ENCODE peak calls at places on chromosomes 13 and 19, in nine cellular contexts. W is ascending aorta, P is A549, S is progenitor cell of endocrine pancreas, G is WTC11, U is left ventricle myocardium inferior, C is transverse colon, X is heart left ventricle, F is breast epithelium. E is an unnamed sample.
A peak's percentile ranks its signal among the peaks of the same experiment; 100 is the strongest.

GRCh38 chr13:90760639-90761038 is 586.8 kb upstream of the MIR17HG start:
- DNase-seq in G (no peak), W (no peak), U (no peak), F (no peak), X (no peak), C (no peak), S (no peak), P (no peak), E (no peak)

GRCh38 chr19:18020212-18021067 is 12.5 kb downstream of the ARRDC2 start:
- DNase-seq in F (peak; percentile 87), U (peak; percentile 96), W (peak; percentile 96), P (no peak), X (peak; percentile 96), C (peak; percentile 75), S (no peak), G (no peak), E (no peak)

GRCh38 chr13:113863511-113864302 is at the start of gene GAS6:
- DNase-seq in C (peak; percentile 80), P (peak; percentile 27), W (peak; percentile 83), F (peak; percentile 38), G (peak; percentile 57), S (peak; percentile 41), X (peak; percentile 77), U (peak; percentile 82), E (peak; percentile 70)

GRCh38 chr19:29882719-29883105 is 59.3 kb upstream of the URI1 start:
- DNase-seq in W (peak; percentile 31), S (no peak), U (no peak), C (no peak), P (no peak), F (no peak), G (peak; percentile 34), X (no peak), E (no peak)

GRCh38 chr19:9531933-9532332 is 6.5 kb downstream of the ZNF426 start:
- DNase-seq in X (no peak), G (no peak), F (no peak), W (no peak), C (no peak), P (peak; percentile 10), S (no peak), U (no peak), E (no peak)

GRCh38 chr13:98537306-98537705 is 39.6 kb downstream of the STK24 start:
- DNase-seq in F (no peak), W (peak; percentile 49), G (no peak), S (no peak), X (no peak), P (no peak), U (no peak), C (no peak), E (no peak)

GRCh38 chr19:56637976-56638555 is 4.9 kb upstream of the SMIM17 start:
- DNase-seq in F (peak; percentile 31), X (peak; percentile 87), S (peak; percentile 14), W (peak; percentile 66), G (peak; percentile 89), C (no peak), U (peak; percentile 72), P (peak; percentile 62), E (no peak)

GRCh38 chr13:28492527-28493367 is 2.2 kb downstream of the FLT1 start:
- DNase-seq in G (no peak), S (no peak), U (no peak), X (no peak), C (no peak), W (no peak), F (no peak), P (no peak), E (no peak)

GRCh38 chr13:44132710-44133109 is 240.9 kb upstream of the SERP2 start:
- DNase-seq in C (peak; percentile 21), W (peak; percentile 93), S (no peak), G (no peak), P (no peak), U (peak; percentile 70), X (peak; percentile 92), F (peak; percentile 30), E (no peak)

GRCh38 chr13:80371840-80372509 is 31.0 kb upstream of the SPRY2 start:
- DNase-seq in W (no peak), C (no peak), G (no peak), X (no peak), U (no peak), F (no peak), P (no peak), S (no peak), E (no peak)

GRCh38 chr13:76711515-76712182 is 174.6 kb downstream of the KCTD12 start:
- DNase-seq in G (no peak), P (peak; percentile 10), S (no peak), W (no peak), C (peak; percentile 10), U (no peak), F (peak; percentile 39), X (peak; percentile 33), E (no peak)

GRCh38 chr13:25489238-25489637 is 117.5 kb downstream of the ATP8A2 start:
- DNase-seq in P (no peak), F (no peak), G (no peak), X (no peak), S (no peak), U (no peak), C (no peak), W (no peak), E (no peak)

GRCh38 chr13:28129911-28130693 is 8.2 kb upstream of the PAN3 start:
- DNase-seq in W (no peak), X (no peak), F (no peak), P (no peak), C (no peak), U (no peak), G (no peak), S (no peak), E (no peak)

GRCh38 chr13:99960663-99961440 is 10.7 kb downstream of the ZIC5 start:
- DNase-seq in P (no peak), S (no peak), X (no peak), F (no peak), G (no peak), U (no peak), W (peak; percentile 43), C (no peak), E (no peak)

GRCh38 chr13:50529154-50529882 is 314.2 kb downstream of the DLEU7 start:
- DNase-seq in P (peak; percentile 67), F (peak; percentile 76), S (no peak), U (peak; percentile 89), X (peak; percentile 91), W (peak; percentile 78), C (peak; percentile 84), G (peak; percentile 35), E (peak; percentile 27)

GRCh38 chr13:112203614-112204013 is 136.7 kb downstream of the SOX1 start:
- DNase-seq in U (no peak), G (no peak), C (no peak), P (no peak), S (no peak), F (no peak), W (no peak), X (no peak), E (no peak)

GRCh38 chr19:43759515-43759914 is 4.8 kb upstream of the SMG9 start:
- DNase-seq in F (peak; percentile 59), X (no peak), C (no peak), G (no peak), U (no peak), P (peak; percentile 82), W (no peak), S (no peak), E (no peak)
- TF ChIP-seq CTCF in F (peak; percentile 21), X (no peak), C (no peak), G (no peak), U (no peak), P (peak; percentile 36), W (no peak), S (peak; percentile 19), E (no peak)

GRCh38 chr19:38141108-38141507 is 82.9 kb downstream of the DPF1 start:
- DNase-seq in G (no peak), U (no peak), X (no peak), P (no peak), F (no peak), C (no peak), S (no peak), W (no peak), E (no peak)

GRCh38 chr19:38142176-38143035 is 81.6 kb downstream of the DPF1 start:
- DNase-seq in C (peak; percentile 15), X (peak; percentile 63), W (peak; percentile 68), U (peak; percentile 64), F (no peak), P (peak; percentile 81), G (peak; percentile 87), S (peak; percentile 38), E (peak; percentile 80)

GRCh38 chr19:38144667-38145066 is 79.4 kb downstream of the DPF1 start:
- DNase-seq in U (no peak), P (no peak), F (no peak), W (no peak), X (no peak), C (no peak), G (no peak), S (no peak), E (no peak)

GRCh38 chr19:38145627-38146026 is 78.4 kb downstream of the DPF1 start:
- DNase-seq in X (no peak), U (no peak), P (no peak), C (no peak), S (no peak), W (no peak), F (no peak), G (no peak), E (no peak)

GRCh38 chr19:38143847-38144246 is 80.2 kb downstream of the DPF1 start:
- DNase-seq in W (no peak), U (no peak), F (no peak), X (no peak), P (peak; percentile 40), G (no peak), C (no peak), S (no peak), E (no peak)
- TF ChIP-seq CTCF in W (no peak), U (no peak), F (no peak), X (no peak), P (peak; percentile 51), G (no peak), C (no peak), S (no peak), E (no peak)

GRCh38 chr19:41174297-41174928 is 18.6 kb upstream of the CYP2S1 start:
- DNase-seq in G (no peak), W (no peak), F (no peak), S (no peak), C (peak; percentile 75), P (no peak), U (no peak), X (no peak), E (no peak)

GRCh38 chr19:41175825-41176734 is 16.9 kb upstream of the CYP2S1 start:
- DNase-seq in U (peak; percentile 27), C (peak; percentile 57), G (peak; percentile 77), P (peak; percentile 98), F (peak; percentile 46), W (no peak), S (no peak), X (peak; percentile 39), E (no peak)

GRCh38 chr19:41166888-41167804 is 25.9 kb upstream of the CYP2S1 start:
- DNase-seq in W (no peak), U (no peak), P (no peak), G (no peak), F (no peak), X (no peak), S (no peak), C (peak; percentile 84), E (no peak)

GRCh38 chr19:41172297-41173164 is 20.5 kb upstream of the CYP2S1 start:
- DNase-seq in P (no peak), C (peak; percentile 44), X (no peak), W (no peak), U (no peak), G (no peak), F (no peak), S (no peak), E (no peak)
- TF ChIP-seq CTCF in P (peak; percentile 40), C (no peak), X (no peak), W (no peak), U (no peak), G (no peak), F (no peak), S (peak; percentile 11), E (no peak)

GRCh38 chr19:1151917-1152601 is 22.0 kb downstream of the SBNO2 start:
- DNase-seq in S (no peak), U (peak; percentile 52), P (no peak), C (no peak), X (peak; percentile 81), W (peak; percentile 88), F (no peak), G (no peak), E (no peak)
- TF ChIP-seq CTCF in S (no peak), U (no peak), P (no peak), C (no peak), X (no peak), W (no peak), F (no peak), G (no peak), E (no peak)